ENCODE peak calls at places on chromosomes 2 and 18, in four cellular contexts. G is GM12878, Q is HepG2, O is K562. S is an unnamed sample.
A peak's percentile ranks its signal among the peaks of the same experiment; 100 is the strongest.

GRCh38 chr2:180029575-180029974 is 22.5 kb upstream of the CWC22 start:
- DNase-seq in G (no peak), Q (no peak), O (no peak), S (no peak)

GRCh38 chr2:238302751-238303150 is 14.3 kb upstream of the PER2 start:
- DNase-seq in Q (no peak), G (no peak), O (no peak), S (no peak)

GRCh38 chr18:79952996-79953559 is 1.6 kb upstream of the SLC66A2 start:
- DNase-seq in G (no peak), O (no peak), Q (no peak), S (no peak)

GRCh38 chr18:34729264-34729663 is 19.2 kb downstream of the DTNA start:
- DNase-seq in G (no peak), O (peak; percentile 3), Q (peak; percentile 23), S (peak; percentile 75)

GRCh38 chr2:197121255-197121654 is 189.3 kb downstream of the ANKRD44 start:
- DNase-seq in Q (no peak), G (no peak), O (no peak), S (no peak)

GRCh38 chr2:204849887-204850286 is 304.6 kb downstream of the PARD3B start:
- DNase-seq in O (no peak), Q (no peak), G (no peak), S (no peak)

GRCh38 chr2:42404666-42405065 is 43.6 kb upstream of the COX7A2L start:
- DNase-seq in Q (no peak), O (no peak), G (no peak), S (no peak)

GRCh38 chr2:235939471-235939870 is 228.7 kb downstream of the GBX2 start:
- DNase-seq in O (no peak), Q (no peak), G (no peak), S (no peak)

GRCh38 chr18:22452226-22452668 is 34.5 kb upstream of the CTAGE1 start:
- DNase-seq in G (no peak), O (peak; percentile 83), Q (no peak), S (no peak)

GRCh38 chr18:62324917-62325805 is at the start of gene TNFRSF11A:
- DNase-seq in G (no peak), O (peak; percentile 46), Q (no peak), S (peak; percentile 76)

GRCh38 chr2:18349421-18349820 is 211.0 kb downstream of the RDH14 start:
- DNase-seq in G (no peak), Q (no peak), O (no peak), S (no peak)

GRCh38 chr2:12700989-12701388 is 15.7 kb upstream of the TRIB2 start:
- DNase-seq in Q (no peak), G (no peak), O (no peak), S (no peak)

GRCh38 chr2:223723954-223724411 is 113.4 kb downstream of the AP1S3 start:
- DNase-seq in G (no peak), O (peak; percentile 90), Q (no peak), S (no peak)

GRCh38 chr2:94874277-94874997 is 3.2 kb downstream of the TEKT4 start:
- DNase-seq in O (peak; percentile 70), G (no peak), Q (peak; percentile 50), S (peak; percentile 86)

GRCh38 chr18:3411854-3412268 is 38.1 kb upstream of the TGIF1 start:
- DNase-seq in O (no peak), Q (no peak), G (no peak), S (no peak)

GRCh38 chr18:58308463-58308862 is 264.4 kb downstream of the NEDD4L start:
- DNase-seq in Q (no peak), G (no peak), O (no peak), S (no peak)

GRCh38 chr2:182868049-182868422 is 1.6 kb upstream of the FRZB start:
- DNase-seq in Q (peak; percentile 80), O (no peak), G (no peak), S (no peak)

GRCh38 chr2:54671875-54672586 is 51.4 kb upstream of the EML6 start:
- DNase-seq in O (no peak), Q (peak; percentile 70), G (no peak), S (no peak)
- TF ChIP-seq FOXK2 in O (no peak), Q (no peak), G (no peak), S (no peak)

GRCh38 chr2:64017811-64018714 is 1.2 kb downstream of the VPS54 start:
- DNase-seq in O (peak; percentile 44), G (no peak), Q (no peak), S (peak; percentile 14)
- TF ChIP-seq FOXK2 in O (no peak), G (no peak), Q (no peak), S (no peak)

GRCh38 chr2:172702451-172702850 is 33.2 kb upstream of the RAPGEF4 start:
- DNase-seq in G (no peak), O (no peak), Q (no peak), S (no peak)

GRCh38 chr2:172701250-172701649 is 34.4 kb upstream of the RAPGEF4 start:
- DNase-seq in O (no peak), Q (no peak), G (no peak), S (no peak)

GRCh38 chr2:172705352-172705751 is 30.3 kb upstream of the RAPGEF4 start:
- DNase-seq in G (no peak), O (no peak), Q (no peak), S (no peak)

GRCh38 chr2:172708247-172708646 is 27.4 kb upstream of the RAPGEF4 start:
- DNase-seq in O (no peak), Q (no peak), G (no peak), S (no peak)

DNA sequence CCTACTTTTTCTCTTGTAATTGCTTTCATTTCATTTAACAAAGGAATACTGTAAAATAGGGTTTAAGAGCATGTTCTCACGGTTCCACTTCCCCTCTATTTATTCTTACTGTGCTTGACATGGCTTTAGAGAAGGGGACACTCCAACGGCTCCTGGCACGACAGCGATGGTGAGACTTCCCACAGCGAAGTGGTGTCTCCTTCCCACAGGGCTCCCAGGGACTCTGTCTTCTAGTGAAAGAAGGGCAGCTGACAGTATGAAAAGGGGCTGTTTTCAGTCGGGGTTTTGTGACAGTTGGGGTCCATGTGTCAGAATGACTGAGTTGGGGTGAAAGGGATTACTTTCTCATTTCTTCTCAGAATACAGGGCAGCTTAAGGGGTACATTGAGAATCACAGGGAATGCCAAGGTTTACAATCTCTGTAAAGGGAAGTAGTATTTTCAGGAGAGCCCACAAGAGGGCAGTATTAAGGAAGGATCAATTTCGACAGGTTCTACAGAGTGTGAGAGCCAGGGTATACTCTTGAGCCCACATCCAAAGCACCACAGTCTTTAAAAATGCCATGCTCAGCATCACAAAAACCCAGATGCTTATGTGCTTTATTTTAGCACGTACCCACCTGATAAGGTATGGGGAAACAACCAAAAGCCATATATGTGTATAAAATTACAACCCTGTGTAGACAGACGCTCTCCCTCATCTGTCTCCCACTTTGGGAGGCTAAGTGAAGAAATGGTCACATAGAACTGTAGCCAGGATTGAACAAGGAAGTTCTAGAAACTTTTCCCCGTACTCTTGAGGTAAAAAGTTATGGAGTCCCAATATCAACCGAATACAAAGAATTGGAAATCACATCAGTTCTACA is 31.3 kb upstream of the RAPGEF4 start:
- DNase-seq in Q (peak; percentile 55), G (no peak), O (peak; percentile 45), S (peak; percentile 55)
- TF ChIP-seq FOXK2 in Q (no peak), G (no peak), O (no peak), S (no peak)

DNA sequence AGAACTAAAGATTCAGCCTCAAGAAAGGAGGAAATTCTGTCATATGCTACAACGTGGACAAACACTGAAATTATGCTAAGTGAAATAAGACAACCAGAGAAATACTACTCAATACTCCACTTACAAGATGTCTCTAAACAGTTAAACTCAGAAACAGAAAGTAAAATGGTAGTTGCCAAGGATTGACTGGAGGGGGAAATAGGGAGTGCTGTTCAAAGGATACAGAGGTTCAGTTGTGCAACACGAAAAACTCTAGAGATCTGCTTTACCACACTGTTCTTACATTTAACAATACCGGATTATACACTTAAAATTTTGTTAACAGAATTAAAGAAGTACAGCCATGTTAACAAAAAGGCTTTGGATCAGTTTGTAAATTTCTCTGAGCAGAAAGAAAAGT is 39.8 kb upstream of the C2orf15 start:
- DNase-seq in G (no peak), Q (peak; percentile 32), O (no peak), S (no peak)
- TF ChIP-seq FOXK2 in G (no peak), Q (no peak), O (no peak), S (no peak)

DNA sequence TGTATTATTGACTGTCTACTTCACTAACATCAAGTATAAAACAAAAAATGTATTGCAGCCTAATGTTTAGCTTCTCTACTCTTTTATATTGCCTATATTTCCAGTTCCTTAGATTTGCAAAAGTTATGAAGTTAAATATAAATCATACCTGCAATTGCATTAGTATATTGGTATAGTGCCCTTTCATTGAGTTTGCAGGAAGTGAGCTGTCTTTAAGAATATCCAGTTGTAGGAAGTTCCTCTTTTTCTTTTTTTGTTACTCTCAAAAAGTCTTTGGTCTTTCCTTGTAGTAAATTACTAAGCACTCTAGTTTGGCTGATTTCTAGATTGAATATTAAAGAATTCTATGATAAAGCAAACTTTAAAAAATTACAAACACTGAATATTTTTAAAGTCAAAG is 71.3 kb upstream of the FN1 start:
- DNase-seq in G (no peak), O (no peak), Q (no peak), S (no peak)
- TF ChIP-seq FOXK2 in G (no peak), O (no peak), Q (no peak), S (no peak)

DNA sequence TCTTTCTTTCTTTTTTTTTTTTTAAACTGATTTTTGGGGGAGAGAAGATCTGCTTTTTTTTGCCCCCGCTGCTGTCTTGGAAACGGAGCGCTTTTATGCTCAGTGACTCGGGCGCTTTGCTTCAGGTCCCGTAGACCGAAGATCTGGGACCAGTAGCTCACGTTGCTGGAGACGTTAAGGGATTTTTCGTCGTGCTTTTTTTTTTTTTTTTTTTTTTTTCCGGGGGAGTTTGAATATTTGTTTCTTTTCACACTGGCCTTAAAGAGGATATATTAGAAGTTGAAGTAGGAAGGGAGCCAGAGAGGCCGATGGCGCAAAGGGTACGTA is 587 bp downstream of the MEIS1 start:
- DNase-seq in G (no peak), O (peak; percentile 45), Q (no peak), S (no peak)
- TF ChIP-seq FOXK2 in G (no peak), O (no peak), Q (no peak), S (no peak)

DNA sequence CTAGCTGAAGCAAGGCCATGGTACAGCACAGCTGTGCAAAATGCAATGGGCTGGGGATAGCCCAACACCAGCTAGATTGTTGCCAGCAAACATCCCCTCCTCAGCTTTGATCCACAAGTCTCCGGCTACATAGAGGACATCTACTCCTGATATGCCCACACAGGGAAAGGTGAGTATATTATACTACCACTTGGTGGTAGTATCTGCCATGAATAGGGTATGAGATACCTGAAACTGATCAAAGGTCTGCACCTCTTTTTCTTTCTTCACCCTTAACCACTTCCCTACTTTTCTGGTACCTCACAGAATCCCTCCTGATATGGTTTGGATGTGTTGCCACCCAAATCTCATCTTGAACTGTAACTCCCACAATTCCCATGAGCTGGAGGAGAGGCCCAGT is 279.8 kb downstream of the TXNL1 start:
- DNase-seq in O (no peak), G (no peak), Q (no peak), S (no peak)
- TF ChIP-seq FOXK2 in O (no peak), G (no peak), Q (no peak), S (no peak)